ENCODE peak calls at places on chromosomes 13 and 19, in ten cellular contexts. G is cardiac muscle cell; A is left ventricle myocardium inferior; W is heart right ventricle; L is tibial nerve; Z is endodermal cell; Y is CD8-positive, alpha-beta T cell; C is pancreas; J is IMR-90; I is stomach. B is an unnamed sample.

GRCh38 chr19:1992759-1993260 is 22.7 kb downstream of the BTBD2 start:
- DNase-seq in G (no peak), A (no peak), W (no peak), L (no peak), Z (peak), Y (no peak), C (no peak), J (no peak), I (no peak), B (no peak)

GRCh38 chr13:100944791-100945345 is 270.3 kb upstream of the TMTC4 start:
- DNase-seq in G (no peak), A (no peak), W (no peak), L (no peak), Z (no peak), Y (no peak), C (no peak), J (no peak), I (no peak), B (no peak)

GRCh38 chr13:111511805-111512504 is 191.5 kb downstream of the TEX29 start:
- DNase-seq in G (no peak), A (no peak), W (no peak), L (no peak), Z (no peak), Y (no peak), C (no peak), J (no peak), I (no peak), B (no peak)

GRCh38 chr19:7366701-7367420 is 18.1 kb downstream of the ARHGEF18 start:
- DNase-seq in G (peak), A (no peak), W (no peak), L (no peak), Z (no peak), Y (no peak), C (no peak), J (peak), I (no peak), B (no peak)

GRCh38 chr19:19606021-19606420 is 12.5 kb downstream of the PBX4 start:
- DNase-seq in G (no peak), A (no peak), W (no peak), L (no peak), Z (no peak), Y (peak), C (no peak), J (peak), I (peak), B (no peak)

GRCh38 chr13:46906440-46906839 is 9.6 kb upstream of the HTR2A start:
- DNase-seq in G (no peak), A (no peak), W (no peak), L (no peak), Z (no peak), Y (no peak), C (no peak), J (no peak), I (no peak), B (no peak)

GRCh38 chr13:109738298-109738746 is 48.1 kb downstream of the IRS2 start:
- DNase-seq in G (no peak), A (no peak), W (no peak), L (no peak), Z (peak), Y (no peak), C (no peak), J (no peak), I (no peak), B (no peak)

GRCh38 chr19:55075366-55075998 is at the start of gene EPS8L1:
- DNase-seq in G (no peak), A (no peak), W (no peak), L (no peak), Z (peak), Y (no peak), C (peak), J (no peak), I (peak), B (peak)

GRCh38 chr13:24386816-24387708 is 77.7 kb downstream of the C1QTNF9 start:
- DNase-seq in G (no peak), A (no peak), W (no peak), L (no peak), Z (no peak), Y (no peak), C (no peak), J (no peak), I (no peak), B (no peak)

GRCh38 chr13:98540476-98540875 is 36.4 kb downstream of the STK24 start:
- DNase-seq in G (no peak), A (no peak), W (no peak), L (no peak), Z (peak), Y (no peak), C (no peak), J (no peak), I (no peak), B (no peak)

GRCh38 chr13:48266967-48267639 is 34.1 kb downstream of the ITM2B start:
- DNase-seq in G (no peak), A (no peak), W (no peak), L (no peak), Z (no peak), Y (no peak), C (no peak), J (peak), I (no peak), B (no peak)

GRCh38 chr13:31261241-31261640 is 61.5 kb downstream of the B3GLCT start:
- DNase-seq in G (no peak), A (no peak), W (no peak), L (no peak), Z (no peak), Y (no peak), C (no peak), J (no peak), I (no peak), B (no peak)

GRCh38 chr13:55652657-55653056 is 1488.1 kb upstream of the PRR20A start:
- DNase-seq in G (no peak), A (no peak), W (no peak), L (no peak), Z (peak), Y (no peak), C (no peak), J (no peak), I (no peak), B (no peak)

GRCh38 chr19:13839938-13840750 is 36.8 kb upstream of the NANOS3 start:
- DNase-seq in G (peak), A (peak), W (peak), L (no peak), Z (peak), Y (no peak), C (peak), J (peak), I (peak), B (peak)

GRCh38 chr13:47256618-47257017 is 359.8 kb upstream of the HTR2A start:
- DNase-seq in G (peak), A (no peak), W (no peak), L (no peak), Z (no peak), Y (no peak), C (no peak), J (peak), I (no peak), B (no peak)

GRCh38 chr13:52862358-52863206 is 14.1 kb upstream of the PCDH8 start:
- DNase-seq in G (peak), A (no peak), W (no peak), L (no peak), Z (peak), Y (no peak), C (no peak), J (no peak), I (peak), B (no peak)

GRCh38 chr19:1117654-1118053 is 13.9 kb downstream of the GPX4 start:
- DNase-seq in G (no peak), A (no peak), W (no peak), L (no peak), Z (no peak), Y (no peak), C (no peak), J (no peak), I (no peak), B (no peak)

GRCh38 chr13:23087884-23088283 is 92.9 kb upstream of the SGCG start:
- DNase-seq in G (peak), A (no peak), W (no peak), L (no peak), Z (peak), Y (no peak), C (no peak), J (peak), I (no peak), B (no peak)

GRCh38 chr13:62847520-62847919 is 1431.9 kb upstream of the PCDH20 start:
- DNase-seq in G (no peak), A (no peak), W (no peak), L (no peak), Z (no peak), Y (no peak), C (no peak), J (no peak), I (no peak), B (no peak)

GRCh38 chr19:8699908-8700307 is 1.3 kb upstream of the ACTL9 start:
- DNase-seq in G (no peak), A (no peak), W (no peak), L (no peak), Z (no peak), Y (no peak), C (no peak), J (no peak), I (no peak), B (no peak)

GRCh38 chr19:48419158-48419920 is 25.9 kb downstream of the GRIN2D start:
- DNase-seq in G (peak), A (peak), W (no peak), L (no peak), Z (peak), Y (peak), C (peak), J (peak), I (peak), B (no peak)

GRCh38 chr13:114134944-114135610 is 2.7 kb upstream of the RASA3 start:
- DNase-seq in G (no peak), A (no peak), W (no peak), L (no peak), Z (no peak), Y (no peak), C (no peak), J (no peak), I (no peak), B (no peak)

GRCh38 chr13:24660023-24660806 is 20.0 kb upstream of the ATP12A start:
- DNase-seq in G (no peak), A (no peak), W (no peak), L (no peak), Z (no peak), Y (no peak), C (no peak), J (no peak), I (no peak), B (no peak)

GRCh38 chr13:43221611-43222010 is 198.2 kb downstream of the DNAJC15 start:
- DNase-seq in G (no peak), A (no peak), W (no peak), L (no peak), Z (no peak), Y (no peak), C (no peak), J (no peak), I (no peak), B (no peak)

GRCh38 chr13:20911037-20911436 is 8.5 kb upstream of the XPO4 start:
- DNase-seq in G (no peak), A (no peak), W (no peak), L (no peak), Z (no peak), Y (peak), C (no peak), J (no peak), I (no peak), B (no peak)

GRCh38 chr13:96851856-96852255 is 142.4 kb downstream of the OXGR1 start:
- DNase-seq in G (no peak), A (no peak), W (no peak), L (no peak), Z (no peak), Y (no peak), C (no peak), J (no peak), I (no peak), B (no peak)

GRCh38 chr13:77386046-77386445 is 59.2 kb upstream of the MYCBP2 start:
- DNase-seq in G (no peak), A (no peak), W (no peak), L (no peak), Z (no peak), Y (no peak), C (no peak), J (no peak), I (no peak), B (no peak)

GRCh38 chr19:3730457-3730958 is 22.3 kb downstream of the TJP3 start:
- DNase-seq in G (no peak), A (no peak), W (no peak), L (no peak), Z (no peak), Y (no peak), C (no peak), J (no peak), I (no peak), B (no peak)

GRCh38 chr13:112462408-112462807 is 86.3 kb downstream of the SPACA7 start:
- DNase-seq in G (no peak), A (no peak), W (no peak), L (no peak), Z (no peak), Y (no peak), C (no peak), J (no peak), I (no peak), B (no peak)

GRCh38 chr19:18436651-18437478 is 1.1 kb downstream of the ISYNA1 start:
- DNase-seq in G (peak), A (peak), W (peak), L (no peak), Z (peak), Y (peak), C (peak), J (peak), I (peak), B (no peak)
- TF ChIP-seq CTCF in G (no peak), A (no peak), W (no peak), L (no peak), Z (peak), Y (no peak), C (no peak), J (no peak), I (no peak), B (no peak)

GRCh38 chr19:31317542-31317941 is 31.7 kb downstream of the TSHZ3 start:
- DNase-seq in G (no peak), A (no peak), W (no peak), L (no peak), Z (peak), Y (no peak), C (no peak), J (no peak), I (no peak), B (no peak)
- H3K27ac ChIP-seq in G (no peak), A (peak), W (no peak), L (no peak), Z (no peak), Y (no peak), C (no peak), J (peak), I (no peak), B (no peak)

GRCh38 chr13:58852076-58852475 is 1220.5 kb downstream of the PCDH17 start:
- DNase-seq in G (no peak), A (no peak), W (no peak), L (no peak), Z (no peak), Y (no peak), C (no peak), J (no peak), I (no peak), B (no peak)
- TF ChIP-seq CTCF in G (no peak), A (no peak), W (no peak), L (no peak), Z (no peak), Y (no peak), C (no peak), J (no peak), I (no peak), B (no peak)

DNA sequence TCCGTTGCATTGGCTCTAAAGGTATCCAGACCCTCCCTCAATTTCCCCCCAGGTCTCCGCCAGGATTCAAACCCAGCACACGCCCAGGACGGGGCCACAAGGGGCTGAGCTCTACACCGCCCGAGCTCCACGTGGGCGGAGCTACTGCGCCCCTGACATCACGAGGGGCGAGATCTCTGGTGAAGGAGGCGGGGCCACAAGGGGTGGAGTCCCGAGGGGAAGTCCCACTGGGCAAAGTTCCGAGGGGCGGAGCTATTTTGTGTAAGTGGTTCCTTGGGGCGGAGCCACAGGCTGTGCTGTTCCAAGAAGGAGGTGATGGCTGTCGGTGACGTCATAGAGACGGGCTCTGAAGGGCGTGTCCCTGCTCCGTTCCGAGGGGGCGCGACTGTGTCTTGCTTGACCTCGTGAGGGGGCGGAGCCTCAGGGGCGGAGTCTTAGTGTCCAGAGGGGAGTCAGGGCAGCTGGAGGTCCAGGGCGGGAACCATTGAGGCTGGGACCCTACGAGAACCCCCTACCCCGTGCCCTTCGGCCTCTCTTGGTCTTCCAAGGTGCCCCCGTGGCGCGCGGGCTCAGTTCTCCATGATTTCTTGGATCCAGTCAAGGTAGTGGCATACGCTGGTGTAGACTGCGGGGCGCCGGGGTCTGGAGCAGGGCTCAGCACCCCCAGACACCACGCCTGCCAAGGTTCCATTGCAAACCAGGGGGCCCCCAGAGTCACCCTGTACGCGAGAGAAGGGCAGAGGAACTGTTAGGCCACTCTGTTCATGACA is 1.3 kb upstream of the KLK8 start:
- DNase-seq in G (peak), A (no peak), W (no peak), L (peak), Z (peak), Y (no peak), C (no peak), J (no peak), I (no peak), B (no peak)
- H3K27ac ChIP-seq in G (no peak), A (no peak), W (no peak), L (no peak), Z (no peak), Y (no peak), C (no peak), J (no peak), I (no peak), B (no peak)